ENCODE peak calls at places on chromosomes 6 and 20, in nine cellular contexts. K, W, J, T, G, L, A, O and Y are unnamed samples.

GRCh38 chr20:9241232-9241692 is 172.4 kb downstream of the PLCB4 start:
- DNase-seq in K (peak; percentile 99), W (no peak), J (peak; percentile 71), T (peak; percentile 76), G (no peak), L (no peak), A (no peak), O (no peak), Y (peak; percentile 51)

GRCh38 chr6:6915219-6915618 is 192.5 kb upstream of the RREB1 start:
- DNase-seq in K (peak; percentile 49), W (no peak), J (peak; percentile 13), T (peak; percentile 43), G (no peak), L (no peak), A (no peak), O (no peak), Y (no peak)

GRCh38 chr20:36950432-36951197 is 893 bp downstream of the SAMHD1 start:
- DNase-seq in K (peak; percentile 87), W (no peak), J (peak; percentile 82), T (peak; percentile 44), G (no peak), L (no peak), A (peak; percentile 44), O (peak; percentile 42), Y (peak; percentile 55)

GRCh38 chr6:68994561-68994960 is 359.5 kb downstream of the ADGRB3 start:
- DNase-seq in K (peak; percentile 28), W (no peak), J (no peak), T (no peak), G (no peak), L (no peak), A (no peak), O (no peak), Y (peak; percentile 30)

GRCh38 chr6:143099647-143100046 is 39.0 kb downstream of the AIG1 start:
- DNase-seq in K (peak; percentile 20), W (no peak), J (no peak), T (no peak), G (no peak), L (no peak), A (no peak), O (no peak), Y (no peak)

GRCh38 chr20:1484438-1485120 is 6.6 kb downstream of the SIRPB2 start:
- DNase-seq in K (peak; percentile 91), W (no peak), J (peak; percentile 72), T (no peak), G (no peak), L (no peak), A (no peak), O (no peak), Y (no peak)

GRCh38 chr20:25750765-25751696 is 54.4 kb upstream of the ZNF337 start:
- DNase-seq in K (no peak), W (peak; percentile 74), J (peak; percentile 52), T (no peak), G (peak; percentile 44), L (no peak), A (peak; percentile 19), O (peak; percentile 82), Y (peak; percentile 63)

GRCh38 chr6:25169551-25170335 is 109.4 kb upstream of the CARMIL1 start:
- DNase-seq in K (peak; percentile 66), W (no peak), J (no peak), T (peak; percentile 6), G (no peak), L (no peak), A (no peak), O (no peak), Y (peak; percentile 38)

GRCh38 chr20:5658897-5659296 is 91.3 kb upstream of the SHLD1 start:
- DNase-seq in K (peak; percentile 98), W (peak; percentile 63), J (peak; percentile 84), T (peak; percentile 83), G (peak; percentile 62), L (peak; percentile 67), A (no peak), O (no peak), Y (peak; percentile 82)

GRCh38 chr20:64049060-64049886 is at the start of gene SOX18:
- DNase-seq in K (peak; percentile 57), W (no peak), J (peak; percentile 64), T (no peak), G (no peak), L (no peak), A (peak; percentile 82), O (peak; percentile 56), Y (peak; percentile 41)

GRCh38 chr6:136611133-136611532 is 60.9 kb upstream of the MAP7 start:
- DNase-seq in K (no peak), W (no peak), J (no peak), T (no peak), G (no peak), L (no peak), A (no peak), O (no peak), Y (no peak)

GRCh38 chr20:47336013-47336754 is 20.3 kb downstream of the ZMYND8 start:
- DNase-seq in K (peak; percentile 97), W (peak; percentile 38), J (peak; percentile 95), T (peak; percentile 72), G (peak; percentile 51), L (no peak), A (no peak), O (no peak), Y (peak; percentile 93)

GRCh38 chr6:32666420-32667300 is at the start of gene HLA-DQB1:
- DNase-seq in K (peak; percentile 45), W (no peak), J (peak; percentile 36), T (peak; percentile 35), G (peak; percentile 43), L (no peak), A (peak; percentile 79), O (peak; percentile 83), Y (peak; percentile 13)

GRCh38 chr6:36827261-36828079 is 11.8 kb downstream of the CPNE5 start:
- DNase-seq in K (peak; percentile 97), W (peak; percentile 62), J (peak; percentile 92), T (peak; percentile 57), G (no peak), L (no peak), A (peak; percentile 25), O (no peak), Y (peak; percentile 75)

GRCh38 chr6:5361371-5361770 is 100.1 kb downstream of the FARS2 start:
- DNase-seq in K (peak; percentile 52), W (no peak), J (peak; percentile 64), T (peak; percentile 22), G (no peak), L (no peak), A (no peak), O (no peak), Y (no peak)

GRCh38 chr6:160790028-160790792 is 88.2 kb downstream of the PLG start:
- DNase-seq in K (peak; percentile 15), W (no peak), J (peak; percentile 1), T (no peak), G (no peak), L (no peak), A (peak; percentile 17), O (no peak), Y (no peak)

GRCh38 chr6:165922309-165922794 is 245.3 kb downstream of the TBXT start:
- DNase-seq in K (no peak), W (no peak), J (peak; percentile 51), T (peak; percentile 71), G (no peak), L (no peak), A (no peak), O (no peak), Y (peak; percentile 48)

GRCh38 chr20:43919686-43920403 is 5.2 kb downstream of the TOX2 start:
- DNase-seq in K (no peak), W (no peak), J (peak; percentile 34), T (no peak), G (no peak), L (no peak), A (no peak), O (no peak), Y (no peak)

GRCh38 chr6:158471339-158471738 is 88.6 kb upstream of the TMEM181 start:
- DNase-seq in K (peak; percentile 22), W (no peak), J (no peak), T (no peak), G (no peak), L (no peak), A (no peak), O (no peak), Y (no peak)

GRCh38 chr6:73285674-73286283 is 22.8 kb upstream of the KHDC1 start:
- DNase-seq in K (peak; percentile 61), W (no peak), J (peak; percentile 76), T (peak; percentile 63), G (no peak), L (peak; percentile 31), A (peak; percentile 59), O (peak; percentile 44), Y (peak; percentile 72)

GRCh38 chr6:81753709-81754678 is 1.5 kb upstream of the TENT5A start:
- DNase-seq in K (peak; percentile 49), W (peak; percentile 91), J (peak; percentile 74), T (peak; percentile 50), G (peak; percentile 86), L (peak; percentile 14), A (peak; percentile 79), O (peak; percentile 57), Y (peak; percentile 64)

GRCh38 chr6:40906759-40907158 is 132.3 kb downstream of the UNC5CL start:
- DNase-seq in K (peak; percentile 91), W (no peak), J (peak; percentile 72), T (peak; percentile 89), G (peak; percentile 42), L (no peak), A (no peak), O (no peak), Y (no peak)

GRCh38 chr6:760982-761955 is 68.3 kb upstream of the EXOC2 start:
- DNase-seq in K (no peak), W (no peak), J (peak; percentile 37), T (no peak), G (no peak), L (no peak), A (no peak), O (no peak), Y (peak; percentile 11)

GRCh38 chr20:16573011-16573965 is at the start of gene KIF16B:
- DNase-seq in K (peak; percentile 88), W (peak; percentile 96), J (peak; percentile 84), T (peak; percentile 89), G (peak; percentile 92), L (peak; percentile 34), A (peak; percentile 97), O (peak; percentile 85), Y (peak; percentile 87)

GRCh38 chr20:1437222-1437904 is 29.3 kb downstream of the NSFL1C start:
- DNase-seq in K (peak; percentile 80), W (peak; percentile 69), J (peak; percentile 78), T (peak; percentile 84), G (peak; percentile 72), L (peak; percentile 45), A (peak; percentile 75), O (peak; percentile 76), Y (peak; percentile 89)

GRCh38 chr20:25090492-25091429 is 8.8 kb upstream of the VSX1 start:
- DNase-seq in K (no peak), W (no peak), J (no peak), T (no peak), G (peak; percentile 33), L (peak; percentile 71), A (no peak), O (no peak), Y (no peak)